ENCODE peak calls at places on chromosomes 3 and 15, in four cellular contexts. One of them, this sample, is unnamed.

GRCh38 chr15:100501095-100501494 is 27.7 kb downstream of the CERS3 start:
- DNase-seq in central memory CD4-positive, alpha-beta T cell: no peak
- DNase-seq in stimulated activated naive CD4-positive, alpha-beta T cell: no peak
- DNase-seq in NCI-H345: no peak
- DNase-seq in this sample: no peak

GRCh38 chr3:125156491-125156890 is 56.1 kb downstream of the SLC12A8 start:
- DNase-seq in central memory CD4-positive, alpha-beta T cell: no peak
- DNase-seq in stimulated activated naive CD4-positive, alpha-beta T cell: no peak
- DNase-seq in NCI-H345: no peak
- DNase-seq in this sample: no peak

GRCh38 chr3:46682156-46682555 is 11.3 kb downstream of the ALS2CL start:
- DNase-seq in central memory CD4-positive, alpha-beta T cell: no peak
- DNase-seq in stimulated activated naive CD4-positive, alpha-beta T cell: no peak
- DNase-seq in NCI-H345: no peak
- DNase-seq in this sample: no peak

GRCh38 chr3:81540787-81541186 is 220.7 kb downstream of the GBE1 start:
- DNase-seq in central memory CD4-positive, alpha-beta T cell: no peak
- DNase-seq in stimulated activated naive CD4-positive, alpha-beta T cell: no peak
- DNase-seq in NCI-H345: no peak
- DNase-seq in this sample: no peak

GRCh38 chr3:46857485-46858341 is 5.5 kb downstream of the MYL3 start:
- DNase-seq in central memory CD4-positive, alpha-beta T cell: no peak
- DNase-seq in stimulated activated naive CD4-positive, alpha-beta T cell: no peak
- DNase-seq in NCI-H345: peak
- DNase-seq in this sample: no peak

GRCh38 chr3:174775603-174776002 is 83.5 kb upstream of the NAALADL2 start:
- DNase-seq in central memory CD4-positive, alpha-beta T cell: no peak
- DNase-seq in stimulated activated naive CD4-positive, alpha-beta T cell: no peak
- DNase-seq in NCI-H345: no peak
- DNase-seq in this sample: no peak

GRCh38 chr3:157130881-157131251 is 29.1 kb downstream of the CCNL1 start:
- DNase-seq in central memory CD4-positive, alpha-beta T cell: no peak
- DNase-seq in stimulated activated naive CD4-positive, alpha-beta T cell: no peak
- DNase-seq in NCI-H345: no peak
- DNase-seq in this sample: peak

GRCh38 chr15:22949074-22949547 is 31.1 kb downstream of the CYFIP1 start:
- DNase-seq in central memory CD4-positive, alpha-beta T cell: no peak
- DNase-seq in stimulated activated naive CD4-positive, alpha-beta T cell: no peak
- DNase-seq in NCI-H345: peak
- DNase-seq in this sample: no peak

GRCh38 chr3:99938270-99938955 is 120.8 kb downstream of the CMSS1 start:
- DNase-seq in central memory CD4-positive, alpha-beta T cell: no peak
- DNase-seq in stimulated activated naive CD4-positive, alpha-beta T cell: no peak
- DNase-seq in NCI-H345: no peak
- DNase-seq in this sample: no peak

GRCh38 chr3:41411065-41411464 is 211.8 kb downstream of the CTNNB1 start:
- DNase-seq in central memory CD4-positive, alpha-beta T cell: no peak
- DNase-seq in stimulated activated naive CD4-positive, alpha-beta T cell: no peak
- DNase-seq in NCI-H345: no peak
- DNase-seq in this sample: no peak

GRCh38 chr15:51077565-51078153 is 17.0 kb downstream of the TNFAIP8L3 start:
- DNase-seq in central memory CD4-positive, alpha-beta T cell: peak
- DNase-seq in stimulated activated naive CD4-positive, alpha-beta T cell: peak
- DNase-seq in NCI-H345: no peak
- DNase-seq in this sample: peak

GRCh38 chr3:174613173-174613572 is 246.0 kb upstream of the NAALADL2 start:
- DNase-seq in central memory CD4-positive, alpha-beta T cell: no peak
- DNase-seq in stimulated activated naive CD4-positive, alpha-beta T cell: no peak
- DNase-seq in NCI-H345: no peak
- DNase-seq in this sample: no peak

GRCh38 chr3:23288286-23288685 is 85.2 kb downstream of the UBE2E2 start:
- DNase-seq in central memory CD4-positive, alpha-beta T cell: no peak
- DNase-seq in stimulated activated naive CD4-positive, alpha-beta T cell: no peak
- DNase-seq in NCI-H345: no peak
- DNase-seq in this sample: no peak

GRCh38 chr3:11514191-11514770 is 129.4 kb downstream of the VGLL4 start:
- DNase-seq in central memory CD4-positive, alpha-beta T cell: no peak
- DNase-seq in stimulated activated naive CD4-positive, alpha-beta T cell: no peak
- DNase-seq in NCI-H345: no peak
- DNase-seq in this sample: peak

GRCh38 chr3:86954751-86955150 is 36.2 kb downstream of the VGLL3 start:
- DNase-seq in central memory CD4-positive, alpha-beta T cell: no peak
- DNase-seq in stimulated activated naive CD4-positive, alpha-beta T cell: no peak
- DNase-seq in NCI-H345: no peak
- DNase-seq in this sample: no peak

GRCh38 chr3:171175840-171176239 is 149.3 kb upstream of the SLC2A2 start:
- DNase-seq in central memory CD4-positive, alpha-beta T cell: no peak
- DNase-seq in stimulated activated naive CD4-positive, alpha-beta T cell: no peak
- DNase-seq in NCI-H345: no peak
- DNase-seq in this sample: no peak

GRCh38 chr3:177781686-177782161 is 584.4 kb upstream of the TBL1XR1 start:
- DNase-seq in central memory CD4-positive, alpha-beta T cell: no peak
- DNase-seq in stimulated activated naive CD4-positive, alpha-beta T cell: no peak
- DNase-seq in NCI-H345: no peak
- DNase-seq in this sample: no peak

GRCh38 chr3:134563614-134564013 is 77.8 kb downstream of the CEP63 start:
- DNase-seq in central memory CD4-positive, alpha-beta T cell: no peak
- DNase-seq in stimulated activated naive CD4-positive, alpha-beta T cell: no peak
- DNase-seq in NCI-H345: no peak
- DNase-seq in this sample: no peak

GRCh38 chr3:193605876-193606275 is 12.9 kb downstream of the OPA1 start:
- DNase-seq in central memory CD4-positive, alpha-beta T cell: peak
- DNase-seq in stimulated activated naive CD4-positive, alpha-beta T cell: peak
- DNase-seq in NCI-H345: peak
- DNase-seq in this sample: peak

GRCh38 chr15:68439506-68439905 is 7.5 kb upstream of the ITGA11 start:
- DNase-seq in central memory CD4-positive, alpha-beta T cell: no peak
- DNase-seq in stimulated activated naive CD4-positive, alpha-beta T cell: no peak
- DNase-seq in NCI-H345: no peak
- DNase-seq in this sample: no peak

GRCh38 chr3:126039870-126040269 is 44.1 kb downstream of the SLC41A3 start:
- DNase-seq in central memory CD4-positive, alpha-beta T cell: no peak
- DNase-seq in stimulated activated naive CD4-positive, alpha-beta T cell: no peak
- DNase-seq in NCI-H345: no peak
- DNase-seq in this sample: no peak

GRCh38 chr3:52218026-52218425 is 7.4 kb downstream of the TLR9 start:
- DNase-seq in central memory CD4-positive, alpha-beta T cell: no peak
- DNase-seq in stimulated activated naive CD4-positive, alpha-beta T cell: no peak
- DNase-seq in NCI-H345: no peak
- DNase-seq in this sample: no peak

GRCh38 chr3:71064288-71064975 is 519.1 kb downstream of the FOXP1 start:
- DNase-seq in central memory CD4-positive, alpha-beta T cell: peak
- DNase-seq in stimulated activated naive CD4-positive, alpha-beta T cell: peak
- DNase-seq in NCI-H345: peak
- DNase-seq in this sample: peak

GRCh38 chr3:130711885-130712284 is 34.7 kb downstream of the PIK3R4 start:
- DNase-seq in central memory CD4-positive, alpha-beta T cell: no peak
- DNase-seq in stimulated activated naive CD4-positive, alpha-beta T cell: no peak
- DNase-seq in NCI-H345: no peak
- DNase-seq in this sample: no peak

GRCh38 chr15:38154255-38154654 is 98.4 kb upstream of the SPRED1 start:
- DNase-seq in central memory CD4-positive, alpha-beta T cell: no peak
- DNase-seq in stimulated activated naive CD4-positive, alpha-beta T cell: no peak
- DNase-seq in NCI-H345: no peak
- DNase-seq in this sample: no peak

GRCh38 chr3:33114622-33115023 is 809 bp downstream of the CRTAP start:
- DNase-seq in central memory CD4-positive, alpha-beta T cell: no peak
- DNase-seq in stimulated activated naive CD4-positive, alpha-beta T cell: no peak
- DNase-seq in NCI-H345: no peak
- DNase-seq in this sample: no peak

GRCh38 chr3:152317956-152318355 is 49.2 kb downstream of the MBNL1 start:
- DNase-seq in central memory CD4-positive, alpha-beta T cell: no peak
- DNase-seq in stimulated activated naive CD4-positive, alpha-beta T cell: no peak
- DNase-seq in NCI-H345: no peak
- DNase-seq in this sample: peak

GRCh38 chr15:72515591-72516389 is 41.7 kb downstream of the ARIH1 start:
- DNase-seq in central memory CD4-positive, alpha-beta T cell: no peak
- DNase-seq in stimulated activated naive CD4-positive, alpha-beta T cell: no peak
- DNase-seq in NCI-H345: peak
- DNase-seq in this sample: no peak

GRCh38 chr3:10783360-10784346 is 32.4 kb upstream of the SLC6A11 start:
- DNase-seq in central memory CD4-positive, alpha-beta T cell: peak
- DNase-seq in stimulated activated naive CD4-positive, alpha-beta T cell: peak
- DNase-seq in NCI-H345: peak
- DNase-seq in this sample: peak

GRCh38 chr3:17175187-17175839 is 290.6 kb downstream of the PLCL2 start:
- DNase-seq in central memory CD4-positive, alpha-beta T cell: no peak
- DNase-seq in stimulated activated naive CD4-positive, alpha-beta T cell: no peak
- DNase-seq in NCI-H345: no peak
- DNase-seq in this sample: peak

GRCh38 chr3:129315386-129315991 is 36.8 kb downstream of the HMCES start:
- DNase-seq in central memory CD4-positive, alpha-beta T cell: peak
- DNase-seq in stimulated activated naive CD4-positive, alpha-beta T cell: peak
- DNase-seq in NCI-H345: no peak
- DNase-seq in this sample: no peak

GRCh38 chr15:74882528-74882927 is 7.3 kb upstream of the MPI start:
- DNase-seq in central memory CD4-positive, alpha-beta T cell: no peak
- DNase-seq in stimulated activated naive CD4-positive, alpha-beta T cell: no peak
- DNase-seq in NCI-H345: no peak
- DNase-seq in this sample: no peak

GRCh38 chr3:50213383-50213782 is 8.3 kb downstream of the SLC38A3 start:
- DNase-seq in central memory CD4-positive, alpha-beta T cell: no peak
- DNase-seq in stimulated activated naive CD4-positive, alpha-beta T cell: no peak
- DNase-seq in NCI-H345: no peak
- DNase-seq in this sample: no peak

GRCh38 chr15:95368211-95368610 is 962.3 kb upstream of the NR2F2 start:
- DNase-seq in central memory CD4-positive, alpha-beta T cell: no peak
- DNase-seq in stimulated activated naive CD4-positive, alpha-beta T cell: no peak
- DNase-seq in NCI-H345: no peak
- DNase-seq in this sample: peak

GRCh38 chr15:57172925-57173324 is 203.4 kb upstream of the CGNL1 start:
- DNase-seq in central memory CD4-positive, alpha-beta T cell: no peak
- DNase-seq in stimulated activated naive CD4-positive, alpha-beta T cell: no peak
- DNase-seq in NCI-H345: no peak
- DNase-seq in this sample: no peak